ENCODE peak calls at places on chromosomes 11 and 22, in eight cellular contexts. P, V, H, O, K, J, M and N are unnamed samples.

GRCh38 chr22:30249049-30250038 is 2.8 kb upstream of the LIF start:
- DNase-seq in P (no peak), V (no peak), H (no peak), O (no peak), K (no peak), J (peak; percentile 54), M (no peak), N (no peak)

GRCh38 chr22:33687464-33687863 is 232.8 kb downstream of the LARGE1 start:
- DNase-seq in P (no peak), V (no peak), H (no peak), O (no peak), K (no peak), J (no peak), M (no peak), N (no peak)

GRCh38 chr22:28560005-28560742 is 119.5 kb downstream of the TTC28 start:
- DNase-seq in P (peak; percentile 35), V (peak; percentile 76), H (peak; percentile 28), O (no peak), K (peak; percentile 69), J (peak; percentile 78), M (no peak), N (no peak)

GRCh38 chr11:42311944-42312343 is 852.5 kb upstream of the LRRC4C start:
- DNase-seq in P (no peak), V (no peak), H (no peak), O (no peak), K (no peak), J (no peak), M (no peak), N (no peak)

GRCh38 chr11:60844870-60845221 is 2.9 kb downstream of the CCDC86 start:
- DNase-seq in P (no peak), V (no peak), H (no peak), O (no peak), K (no peak), J (no peak), M (no peak), N (no peak)

GRCh38 chr11:119027561-119028345 is 2.9 kb downstream of the SLC37A4 start:
- DNase-seq in P (no peak), V (no peak), H (no peak), O (no peak), K (no peak), J (no peak), M (no peak), N (no peak)

GRCh38 chr11:45089251-45089650 is 57.2 kb upstream of the PRDM11 start:
- DNase-seq in P (no peak), V (peak; percentile 86), H (peak; percentile 50), O (no peak), K (peak; percentile 99), J (peak; percentile 99), M (no peak), N (peak; percentile 89)

GRCh38 chr22:26450453-26451185 is 21.6 kb downstream of the ASPHD2 start:
- DNase-seq in P (no peak), V (no peak), H (no peak), O (no peak), K (no peak), J (no peak), M (no peak), N (no peak)

GRCh38 chr11:47003180-47003877 is 66.8 kb downstream of the CSTPP1 start:
- DNase-seq in P (no peak), V (peak; percentile 15), H (no peak), O (no peak), K (no peak), J (no peak), M (no peak), N (no peak)

GRCh38 chr11:86636275-86636674 is 36.1 kb downstream of the ME3 start:
- DNase-seq in P (no peak), V (no peak), H (no peak), O (no peak), K (no peak), J (no peak), M (no peak), N (no peak)

GRCh38 chr22:22507743-22508273 is 734 bp downstream of the ZNF280B start:
- DNase-seq in P (no peak), V (no peak), H (no peak), O (no peak), K (no peak), J (peak; percentile 4), M (peak; percentile 19), N (no peak)

GRCh38 chr22:25475554-25476022 is 88.9 kb upstream of the GRK3 start:
- DNase-seq in P (no peak), V (no peak), H (peak; percentile 83), O (no peak), K (peak; percentile 66), J (peak; percentile 17), M (no peak), N (no peak)

GRCh38 chr11:7204778-7205177 is 46.9 kb upstream of the SYT9 start:
- DNase-seq in P (no peak), V (no peak), H (peak; percentile 74), O (no peak), K (peak; percentile 47), J (peak; percentile 23), M (no peak), N (no peak)

GRCh38 chr11:65429069-65429681 is 6.6 kb downstream of the NEAT1 start:
- DNase-seq in P (no peak), V (peak; percentile 77), H (peak; percentile 60), O (no peak), K (peak; percentile 66), J (peak; percentile 87), M (no peak), N (peak; percentile 71)

GRCh38 chr11:80096736-80097135 is 655.9 kb upstream of the TENM4 start:
- DNase-seq in P (no peak), V (peak; percentile 30), H (peak; percentile 85), O (no peak), K (peak; percentile 94), J (peak; percentile 56), M (no peak), N (no peak)

GRCh38 chr11:8624698-8625097 is 30.7 kb upstream of the STK33 start:
- DNase-seq in P (no peak), V (no peak), H (no peak), O (no peak), K (no peak), J (no peak), M (no peak), N (no peak)

GRCh38 chr22:35739076-35739475 is 21.4 kb downstream of the APOL5 start:
- DNase-seq in P (no peak), V (no peak), H (no peak), O (no peak), K (no peak), J (no peak), M (no peak), N (no peak)

GRCh38 chr22:35736701-35737100 is 19.0 kb downstream of the APOL5 start:
- DNase-seq in P (no peak), V (no peak), H (no peak), O (no peak), K (no peak), J (no peak), M (no peak), N (no peak)

GRCh38 chr22:35740616-35741015 is 22.9 kb downstream of the APOL5 start:
- DNase-seq in P (no peak), V (no peak), H (no peak), O (no peak), K (no peak), J (no peak), M (no peak), N (no peak)

GRCh38 chr22:35742342-35743100 is 24.8 kb downstream of the APOL5 start:
- DNase-seq in P (no peak), V (peak; percentile 22), H (peak; percentile 81), O (no peak), K (peak; percentile 85), J (peak; percentile 69), M (no peak), N (no peak)

GRCh38 chr22:35739642-35740041 is 22.0 kb downstream of the APOL5 start:
- DNase-seq in P (no peak), V (no peak), H (no peak), O (no peak), K (no peak), J (peak; percentile 51), M (no peak), N (no peak)
- TF ChIP-seq CTCF in P (peak; percentile 12), V (peak; percentile 10), H (peak; percentile 55), O (peak; percentile 32), K (peak; percentile 19), J (peak; percentile 58), M (no peak), N (no peak)

DNA sequence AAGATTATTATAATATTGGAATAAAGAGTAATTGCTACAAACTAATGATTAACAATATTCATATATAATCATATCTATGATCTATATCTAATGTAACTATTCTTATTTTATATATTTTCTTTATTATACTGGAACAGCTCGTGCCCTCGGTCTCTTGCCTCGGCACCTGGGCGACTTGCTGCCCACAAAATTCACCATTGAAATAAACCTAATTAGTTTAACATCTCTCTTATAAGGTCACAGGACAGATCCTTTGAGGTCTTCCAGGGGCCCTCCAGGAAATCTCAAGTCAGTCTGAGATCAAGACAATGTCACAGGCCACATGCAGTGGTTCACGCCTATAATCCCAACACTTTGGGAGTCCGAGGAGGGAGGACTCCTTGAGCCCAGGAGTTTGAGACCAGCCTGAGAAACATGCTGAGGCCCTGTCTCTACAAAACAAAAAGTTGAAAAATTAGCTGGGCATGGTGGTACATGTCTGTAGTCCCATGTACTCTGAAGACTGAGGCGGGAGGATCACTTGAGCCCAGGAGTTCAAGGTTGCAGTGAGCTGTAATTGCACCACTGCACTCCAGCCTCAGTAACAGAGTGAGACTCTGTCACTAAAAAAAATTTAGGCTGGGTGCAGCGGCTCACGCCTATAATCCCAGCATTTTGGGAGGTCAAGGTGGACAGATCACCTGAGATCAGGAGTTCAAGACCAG is 6.6 kb upstream of the TXNRD2 start:
- DNase-seq in P (no peak), V (no peak), H (no peak), O (no peak), K (no peak), J (no peak), M (no peak), N (no peak)
- TF ChIP-seq CTCF in P (no peak), V (no peak), H (no peak), O (no peak), K (no peak), J (no peak), M (no peak), N (no peak)

DNA sequence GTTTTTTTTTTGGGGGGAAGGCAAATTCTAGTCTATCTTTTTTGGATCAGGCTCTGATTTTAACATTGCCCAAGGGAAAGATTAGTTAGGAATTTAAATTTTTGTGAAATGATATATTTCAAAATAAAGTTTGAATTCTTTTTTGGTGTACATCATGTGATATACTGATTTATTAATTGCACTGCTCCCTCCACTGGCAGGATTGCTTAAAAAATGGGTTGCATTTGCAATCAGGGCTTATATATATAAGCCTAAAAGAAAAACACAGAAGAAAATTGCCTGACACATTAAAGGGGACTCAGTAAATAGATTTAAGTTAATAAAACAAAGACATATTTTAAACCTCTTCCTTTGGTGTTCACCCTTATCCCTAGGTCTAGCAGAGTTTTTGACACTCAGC is 1.2 kb downstream of the DYNC2H1 start:
- DNase-seq in P (peak; percentile 10), V (peak; percentile 39), H (peak; percentile 59), O (no peak), K (peak; percentile 14), J (peak; percentile 77), M (no peak), N (no peak)
- TF ChIP-seq CTCF in P (peak; percentile 19), V (peak; percentile 13), H (peak; percentile 45), O (peak; percentile 40), K (peak; percentile 20), J (peak; percentile 52), M (no peak), N (no peak)

GRCh38 chr22:49088801-49089791 is 738.6 kb downstream of the BRD1 start:
- DNase-seq in P (no peak), V (no peak), H (no peak), O (no peak), K (no peak), J (no peak), M (no peak), N (peak; percentile 57)
- TF ChIP-seq CTCF in P (no peak), V (no peak), H (no peak), O (no peak), K (no peak), J (no peak), M (no peak), N (no peak)

GRCh38 chr11:111514216-111515031 is at the start of gene HOATZ:
- DNase-seq in P (no peak), V (no peak), H (no peak), O (peak; percentile 46), K (no peak), J (no peak), M (no peak), N (no peak)
- TF ChIP-seq CTCF in P (no peak), V (no peak), H (peak; percentile 53), O (peak; percentile 49), K (peak; percentile 18), J (no peak), M (no peak), N (no peak)